ENCODE peak calls at places on chromosome 5, in eight cellular contexts. One of them, this sample, is unnamed. For H3K4me1, the result is how much of the 10 kb centered on the place peaks cover.

GRCh38 chr5:96881511-96882115 is 5.3 kb downstream of the ERAP2 start:
- DNase-seq in GM23248: peak
- DNase-seq in hepatocyte: peak
- DNase-seq in fibroblast of lung: peak
- DNase-seq in MM.1S: no peak
- DNase-seq in HepG2: no peak
- DNase-seq in PC-3: peak
- DNase-seq in neural progenitor cell: no peak
- DNase-seq in this sample: no peak

GRCh38 chr5:28967848-28968247 is 1929.5 kb upstream of the CDH9 start:
- DNase-seq in fibroblast of lung: no peak
- DNase-seq in MM.1S: no peak
- DNase-seq in neural progenitor cell: peak
- DNase-seq in hepatocyte: no peak
- DNase-seq in HepG2: peak
- DNase-seq in PC-3: no peak
- DNase-seq in GM23248: no peak
- DNase-seq in this sample: no peak

GRCh38 chr5:95801961-95802360 is 20.6 kb downstream of the GLRX start:
- DNase-seq in neural progenitor cell: no peak
- DNase-seq in PC-3: no peak
- DNase-seq in MM.1S: no peak
- DNase-seq in hepatocyte: no peak
- DNase-seq in GM23248: no peak
- DNase-seq in HepG2: no peak
- DNase-seq in fibroblast of lung: no peak
- DNase-seq in this sample: no peak

GRCh38 chr5:151757233-151758140 is 944 bp downstream of the ATOX1 start:
- DNase-seq in fibroblast of lung: no peak
- DNase-seq in hepatocyte: peak
- DNase-seq in HepG2: no peak
- DNase-seq in GM23248: peak
- DNase-seq in neural progenitor cell: no peak
- DNase-seq in MM.1S: peak
- DNase-seq in PC-3: peak
- DNase-seq in this sample: peak

GRCh38 chr5:95422842-95423241 is 31.7 kb downstream of the FAM81B start:
- DNase-seq in GM23248: peak
- DNase-seq in MM.1S: no peak
- DNase-seq in HepG2: no peak
- DNase-seq in neural progenitor cell: no peak
- DNase-seq in fibroblast of lung: peak
- DNase-seq in hepatocyte: no peak
- DNase-seq in PC-3: peak
- DNase-seq in this sample: no peak

GRCh38 chr5:16234598-16234997 is 55.0 kb upstream of the MARCHF11 start:
- DNase-seq in fibroblast of lung: no peak
- DNase-seq in hepatocyte: no peak
- DNase-seq in MM.1S: no peak
- DNase-seq in neural progenitor cell: no peak
- DNase-seq in PC-3: peak
- DNase-seq in GM23248: no peak
- DNase-seq in HepG2: no peak
- DNase-seq in this sample: no peak

GRCh38 chr5:40240111-40240510 is 439.6 kb upstream of the PTGER4 start:
- DNase-seq in HepG2: no peak
- DNase-seq in hepatocyte: no peak
- DNase-seq in GM23248: peak
- DNase-seq in MM.1S: no peak
- DNase-seq in neural progenitor cell: no peak
- DNase-seq in fibroblast of lung: peak
- DNase-seq in PC-3: peak
- DNase-seq in this sample: no peak

GRCh38 chr5:39755986-39756385 is 331.2 kb upstream of the DAB2 start:
- DNase-seq in MM.1S: no peak
- DNase-seq in PC-3: peak
- DNase-seq in HepG2: no peak
- DNase-seq in GM23248: peak
- DNase-seq in fibroblast of lung: peak
- DNase-seq in neural progenitor cell: no peak
- DNase-seq in hepatocyte: peak
- DNase-seq in this sample: no peak

GRCh38 chr5:6667648-6668047 is 34.4 kb downstream of the SRD5A1 start:
- DNase-seq in HepG2: no peak
- DNase-seq in neural progenitor cell: no peak
- DNase-seq in MM.1S: no peak
- DNase-seq in PC-3: no peak
- DNase-seq in hepatocyte: no peak
- DNase-seq in GM23248: no peak
- DNase-seq in fibroblast of lung: no peak
- DNase-seq in this sample: no peak

GRCh38 chr5:55965525-55965924 is 29.2 kb downstream of the IL6ST start:
- DNase-seq in hepatocyte: no peak
- DNase-seq in MM.1S: no peak
- DNase-seq in GM23248: no peak
- DNase-seq in PC-3: no peak
- DNase-seq in HepG2: no peak
- DNase-seq in neural progenitor cell: no peak
- DNase-seq in fibroblast of lung: no peak
- DNase-seq in this sample: no peak

GRCh38 chr5:7927466-7928375 is 58.8 kb downstream of the MTRR start:
- DNase-seq in GM23248: peak
- DNase-seq in hepatocyte: peak
- DNase-seq in neural progenitor cell: peak
- DNase-seq in HepG2: peak
- DNase-seq in fibroblast of lung: peak
- DNase-seq in PC-3: peak
- DNase-seq in MM.1S: peak
- DNase-seq in this sample: peak

GRCh38 chr5:174721522-174722432 is 2.6 kb upstream of the MSX2 start:
- DNase-seq in hepatocyte: no peak
- DNase-seq in MM.1S: no peak
- DNase-seq in GM23248: no peak
- DNase-seq in neural progenitor cell: no peak
- DNase-seq in HepG2: no peak
- DNase-seq in PC-3: no peak
- DNase-seq in fibroblast of lung: no peak
- DNase-seq in this sample: no peak
- TF ChIP-seq EZH2 in hepatocyte: no peak
- TF ChIP-seq EZH2 in MM.1S: no peak
- TF ChIP-seq EZH2 in GM23248: peak
- TF ChIP-seq EZH2 in neural progenitor cell: peak
- TF ChIP-seq EZH2 in HepG2: no peak
- TF ChIP-seq EZH2 in PC-3: no peak
- TF ChIP-seq EZH2 in fibroblast of lung: peak
- TF ChIP-seq EZH2 in this sample: no peak

GRCh38 chr5:111232311-111233049 is 8.3 kb downstream of the CAMK4 start:
- DNase-seq in hepatocyte: no peak
- DNase-seq in fibroblast of lung: no peak
- DNase-seq in HepG2: no peak
- DNase-seq in MM.1S: no peak
- DNase-seq in GM23248: no peak
- DNase-seq in PC-3: no peak
- DNase-seq in neural progenitor cell: no peak
- DNase-seq in this sample: no peak
- H3K4me1 ChIP-seq in hepatocyte: under half
- H3K4me1 ChIP-seq in fibroblast of lung: under half
- H3K4me1 ChIP-seq in HepG2: under half
- H3K4me1 ChIP-seq in MM.1S: under half
- H3K4me1 ChIP-seq in GM23248: under half
- H3K4me1 ChIP-seq in PC-3: under half
- H3K4me1 ChIP-seq in neural progenitor cell: under half
- H3K4me1 ChIP-seq in this sample: half or more

GRCh38 chr5:149420509-149421371 is 41.6 kb upstream of the IL17B start:
- DNase-seq in neural progenitor cell: peak
- DNase-seq in hepatocyte: peak
- DNase-seq in fibroblast of lung: peak
- DNase-seq in GM23248: no peak
- DNase-seq in HepG2: no peak
- DNase-seq in MM.1S: no peak
- DNase-seq in PC-3: no peak
- DNase-seq in this sample: no peak

GRCh38 chr5:149423287-149424268 is 44.5 kb upstream of the IL17B start:
- DNase-seq in GM23248: no peak
- DNase-seq in hepatocyte: peak
- DNase-seq in fibroblast of lung: peak
- DNase-seq in neural progenitor cell: peak
- DNase-seq in HepG2: peak
- DNase-seq in PC-3: no peak
- DNase-seq in MM.1S: no peak
- DNase-seq in this sample: no peak

GRCh38 chr5:149421372-149421685 is 42.2 kb upstream of the IL17B start:
- DNase-seq in MM.1S: no peak
- DNase-seq in PC-3: no peak
- DNase-seq in neural progenitor cell: no peak
- DNase-seq in fibroblast of lung: no peak
- DNase-seq in GM23248: no peak
- DNase-seq in hepatocyte: no peak
- DNase-seq in HepG2: no peak
- DNase-seq in this sample: peak

GRCh38 chr5:149421834-149422233 is 42.7 kb upstream of the IL17B start:
- DNase-seq in GM23248: peak
- DNase-seq in HepG2: no peak
- DNase-seq in neural progenitor cell: no peak
- DNase-seq in PC-3: no peak
- DNase-seq in hepatocyte: peak
- DNase-seq in MM.1S: no peak
- DNase-seq in fibroblast of lung: peak
- DNase-seq in this sample: no peak

GRCh38 chr5:149422429-149423286 is 43.6 kb upstream of the IL17B start:
- DNase-seq in PC-3: no peak
- DNase-seq in neural progenitor cell: peak
- DNase-seq in GM23248: peak
- DNase-seq in fibroblast of lung: peak
- DNase-seq in hepatocyte: peak
- DNase-seq in HepG2: peak
- DNase-seq in MM.1S: no peak
- DNase-seq in this sample: no peak
- H2AFZ ChIP-seq in PC-3: no peak
- H2AFZ ChIP-seq in neural progenitor cell: no peak
- H2AFZ ChIP-seq in GM23248: peak
- H2AFZ ChIP-seq in fibroblast of lung: no peak
- H2AFZ ChIP-seq in hepatocyte: no peak
- H2AFZ ChIP-seq in HepG2: no peak
- H2AFZ ChIP-seq in MM.1S: no peak
- H2AFZ ChIP-seq in this sample: no peak

GRCh38 chr5:19719117-19719516 is 268.9 kb downstream of the CDH18 start:
- DNase-seq in MM.1S: no peak
- DNase-seq in neural progenitor cell: no peak
- DNase-seq in hepatocyte: no peak
- DNase-seq in GM23248: no peak
- DNase-seq in fibroblast of lung: no peak
- DNase-seq in PC-3: no peak
- DNase-seq in HepG2: no peak
- DNase-seq in this sample: no peak
- TF ChIP-seq EZH2 in MM.1S: no peak
- TF ChIP-seq EZH2 in neural progenitor cell: no peak
- TF ChIP-seq EZH2 in hepatocyte: no peak
- TF ChIP-seq EZH2 in GM23248: no peak
- TF ChIP-seq EZH2 in fibroblast of lung: no peak
- TF ChIP-seq EZH2 in PC-3: no peak
- TF ChIP-seq EZH2 in HepG2: no peak
- TF ChIP-seq EZH2 in this sample: no peak

DNA sequence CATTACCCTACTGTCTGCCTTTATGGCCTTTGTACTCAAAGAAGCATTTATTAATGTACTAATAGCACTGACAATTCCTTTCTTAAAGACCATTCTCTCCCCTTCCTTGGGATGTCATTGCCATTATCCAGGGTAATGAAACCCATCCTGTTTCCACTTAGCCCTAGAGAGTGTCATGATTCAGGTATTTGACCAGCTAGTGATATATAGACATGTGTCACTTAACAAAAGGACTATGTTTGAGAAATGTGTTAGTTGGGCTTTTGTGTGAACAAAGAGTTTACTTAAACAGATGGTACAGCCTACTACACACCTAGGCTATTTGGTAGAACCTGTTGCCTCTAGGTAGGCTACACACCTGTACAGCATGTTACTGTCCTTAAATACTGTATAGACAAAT is 2.0 kb downstream of the ATP6V0E1 start:
- DNase-seq in PC-3: peak
- DNase-seq in MM.1S: no peak
- DNase-seq in HepG2: no peak
- DNase-seq in hepatocyte: no peak
- DNase-seq in neural progenitor cell: no peak
- DNase-seq in fibroblast of lung: no peak
- DNase-seq in GM23248: peak
- DNase-seq in this sample: no peak
- H3K4me1 ChIP-seq in PC-3: under half
- H3K4me1 ChIP-seq in MM.1S: under half
- H3K4me1 ChIP-seq in HepG2: under half
- H3K4me1 ChIP-seq in hepatocyte: under half
- H3K4me1 ChIP-seq in neural progenitor cell: under half
- H3K4me1 ChIP-seq in fibroblast of lung: under half
- H3K4me1 ChIP-seq in GM23248: under half
- H3K4me1 ChIP-seq in this sample: under half

GRCh38 chr5:178293400-178293799 is 60.8 kb upstream of the PHYKPL start:
- DNase-seq in GM23248: no peak
- DNase-seq in neural progenitor cell: no peak
- DNase-seq in HepG2: no peak
- DNase-seq in MM.1S: no peak
- DNase-seq in fibroblast of lung: no peak
- DNase-seq in hepatocyte: no peak
- DNase-seq in PC-3: no peak
- DNase-seq in this sample: no peak
- H2AFZ ChIP-seq in GM23248: no peak
- H2AFZ ChIP-seq in neural progenitor cell: no peak
- H2AFZ ChIP-seq in HepG2: no peak
- H2AFZ ChIP-seq in MM.1S: no peak
- H2AFZ ChIP-seq in fibroblast of lung: no peak
- H2AFZ ChIP-seq in hepatocyte: no peak
- H2AFZ ChIP-seq in PC-3: no peak
- H2AFZ ChIP-seq in this sample: no peak

GRCh38 chr5:10566556-10567068 is 2.7 kb downstream of the ANKRD33B start:
- DNase-seq in hepatocyte: no peak
- DNase-seq in MM.1S: no peak
- DNase-seq in HepG2: no peak
- DNase-seq in PC-3: no peak
- DNase-seq in fibroblast of lung: no peak
- DNase-seq in GM23248: no peak
- DNase-seq in neural progenitor cell: no peak
- DNase-seq in this sample: no peak

GRCh38 chr5:10563132-10563939 is 534 bp upstream of the ANKRD33B start:
- DNase-seq in fibroblast of lung: peak
- DNase-seq in GM23248: peak
- DNase-seq in MM.1S: peak
- DNase-seq in hepatocyte: peak
- DNase-seq in neural progenitor cell: peak
- DNase-seq in HepG2: no peak
- DNase-seq in PC-3: peak
- DNase-seq in this sample: no peak

GRCh38 chr5:10565785-10566506 is 2.1 kb downstream of the ANKRD33B start:
- DNase-seq in neural progenitor cell: no peak
- DNase-seq in PC-3: peak
- DNase-seq in hepatocyte: no peak
- DNase-seq in GM23248: peak
- DNase-seq in HepG2: no peak
- DNase-seq in fibroblast of lung: peak
- DNase-seq in MM.1S: peak
- DNase-seq in this sample: peak

GRCh38 chr5:10563940-10564837 is at the start of gene ANKRD33B:
- DNase-seq in HepG2: peak
- DNase-seq in fibroblast of lung: peak
- DNase-seq in PC-3: peak
- DNase-seq in GM23248: peak
- DNase-seq in MM.1S: peak
- DNase-seq in hepatocyte: peak
- DNase-seq in neural progenitor cell: peak
- DNase-seq in this sample: peak

GRCh38 chr5:10564838-10565784 is 1.2 kb downstream of the ANKRD33B start:
- DNase-seq in MM.1S: no peak
- DNase-seq in hepatocyte: no peak
- DNase-seq in PC-3: no peak
- DNase-seq in HepG2: no peak
- DNase-seq in GM23248: peak
- DNase-seq in neural progenitor cell: peak
- DNase-seq in fibroblast of lung: no peak
- DNase-seq in this sample: no peak
- TF ChIP-seq EZH2 in MM.1S: no peak
- TF ChIP-seq EZH2 in hepatocyte: no peak
- TF ChIP-seq EZH2 in PC-3: no peak
- TF ChIP-seq EZH2 in HepG2: no peak
- TF ChIP-seq EZH2 in GM23248: no peak
- TF ChIP-seq EZH2 in neural progenitor cell: peak
- TF ChIP-seq EZH2 in fibroblast of lung: no peak
- TF ChIP-seq EZH2 in this sample: no peak